ENCODE peak calls at places on chromosomes 2 and 18, in nine cellular contexts. A is MM.1S, Z is cardiac muscle cell, V is ovary, T is progenitor cell of endocrine pancreas, S is PC-9, P is suprapubic skin, Y is nephron progenitor cell, M is psoas muscle. F is an unnamed sample.

GRCh38 chr2:64222351-64222750 is 78.1 kb upstream of the PELI1 start:
- DNase-seq in A (no peak), Z (no peak), V (no peak), T (no peak), S (peak; percentile 66), P (no peak), Y (no peak), M (no peak), F (no peak)

GRCh38 chr2:31349160-31349559 is 65.4 kb downstream of the XDH start:
- DNase-seq in A (no peak), Z (no peak), V (no peak), T (no peak), S (no peak), P (no peak), Y (no peak), M (no peak), F (no peak)

GRCh38 chr2:239610457-239611221 is 209.8 kb upstream of the HDAC4 start:
- DNase-seq in A (no peak), Z (no peak), V (no peak), T (no peak), S (no peak), P (no peak), Y (no peak), M (no peak), F (no peak)

GRCh38 chr2:142300517-142300916 is 169.7 kb upstream of the LRP1B start:
- DNase-seq in A (no peak), Z (no peak), V (no peak), T (no peak), S (no peak), P (no peak), Y (no peak), M (no peak), F (no peak)

GRCh38 chr2:238929242-238930081 is 81.6 kb downstream of the TWIST2 start:
- DNase-seq in A (no peak), Z (no peak), V (peak; percentile 46), T (no peak), S (no peak), P (peak; percentile 87), Y (no peak), M (peak; percentile 76), F (no peak)

GRCh38 chr18:36327352-36328316 is 30.1 kb downstream of the FHOD3 start:
- DNase-seq in A (no peak), Z (no peak), V (no peak), T (no peak), S (no peak), P (no peak), Y (no peak), M (no peak), F (no peak)

GRCh38 chr2:218465987-218466633 is 47.2 kb downstream of the VIL1 start:
- DNase-seq in A (peak; percentile 17), Z (peak; percentile 2), V (no peak), T (no peak), S (no peak), P (no peak), Y (no peak), M (no peak), F (no peak)

GRCh38 chr2:226184940-226185575 is 614.6 kb downstream of the IRS1 start:
- DNase-seq in A (no peak), Z (no peak), V (peak; percentile 19), T (no peak), S (no peak), P (no peak), Y (no peak), M (no peak), F (no peak)

GRCh38 chr2:138829326-138829725 is 49.1 kb upstream of the NXPH2 start:
- DNase-seq in A (peak; percentile 78), Z (peak; percentile 84), V (peak; percentile 29), T (peak; percentile 43), S (no peak), P (no peak), Y (peak; percentile 73), M (no peak), F (no peak)

GRCh38 chr2:81260320-81260719 is 955.8 kb upstream of the LRRTM1 start:
- DNase-seq in A (no peak), Z (no peak), V (no peak), T (no peak), S (peak; percentile 62), P (no peak), Y (no peak), M (no peak), F (no peak)

GRCh38 chr2:81263989-81264388 is 959.4 kb upstream of the LRRTM1 start:
- DNase-seq in A (peak; percentile 42), Z (no peak), V (no peak), T (no peak), S (no peak), P (no peak), Y (no peak), M (no peak), F (no peak)

GRCh38 chr2:81266106-81266505 is 961.6 kb upstream of the LRRTM1 start:
- DNase-seq in A (peak; percentile 46), Z (peak; percentile 45), V (no peak), T (no peak), S (no peak), P (no peak), Y (peak; percentile 26), M (no peak), F (no peak)
- TF ChIP-seq CTCF in A (peak; percentile 47), Z (peak; percentile 3), V (no peak), T (peak; percentile 72), S (peak; percentile 56), P (no peak), Y (peak; percentile 62), M (no peak), F (no peak)

DNA sequence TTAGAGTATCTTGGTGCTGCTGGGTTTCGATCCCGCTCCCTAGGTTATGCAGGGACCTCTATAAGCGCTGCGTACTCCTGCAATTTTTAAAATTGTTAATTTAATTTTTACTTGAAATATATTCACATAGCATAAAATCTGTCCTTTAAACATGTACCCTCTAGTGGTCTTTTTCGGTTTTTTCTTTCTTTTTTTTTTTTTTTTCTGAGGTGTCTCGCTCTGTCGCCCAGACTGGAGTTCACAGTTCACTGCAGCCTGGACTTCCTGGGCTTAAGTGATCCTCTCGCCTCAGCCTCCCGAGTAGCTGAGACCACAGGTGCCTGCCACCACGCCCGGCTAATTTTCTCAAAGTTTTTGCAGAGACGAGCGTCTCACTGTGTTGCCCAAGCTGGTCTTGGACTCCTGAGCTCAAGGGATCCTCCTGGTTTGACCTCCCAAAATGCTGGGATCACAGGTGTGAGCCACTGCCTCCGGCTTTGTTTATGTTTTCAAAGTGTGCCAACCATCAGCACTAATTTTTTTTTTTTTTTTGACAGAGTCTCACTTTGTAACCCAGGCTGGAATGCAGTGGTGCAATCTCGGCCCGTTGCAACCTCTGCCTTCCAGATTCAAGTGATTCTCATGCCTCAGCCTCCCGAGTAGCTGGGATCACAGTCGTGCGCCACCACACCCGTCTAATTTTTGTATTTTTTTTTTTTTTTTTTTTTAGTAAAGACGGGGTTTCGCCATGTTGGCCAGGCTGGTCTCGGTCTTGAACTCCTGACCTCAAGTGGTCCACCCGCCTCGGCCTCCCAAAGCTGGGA is 585 bp upstream of the MOB1A start:
- DNase-seq in A (no peak), Z (no peak), V (peak; percentile 34), T (no peak), S (peak; percentile 44), P (no peak), Y (peak; percentile 20), M (no peak), F (no peak)
- TF ChIP-seq CTCF in A (peak; percentile 31), Z (peak; percentile 30), V (no peak), T (peak; percentile 68), S (peak; percentile 57), P (no peak), Y (peak; percentile 49), M (peak; percentile 43), F (no peak)

GRCh38 chr2:191171291-191171690 is 20.5 kb upstream of the STAT4 start:
- DNase-seq in A (no peak), Z (no peak), V (no peak), T (no peak), S (no peak), P (no peak), Y (no peak), M (no peak), F (no peak)
- TF ChIP-seq CTCF in A (no peak), Z (no peak), V (no peak), T (no peak), S (no peak), P (no peak), Y (no peak), M (no peak), F (no peak)

GRCh38 chr2:1839066-1839756 is 94.9 kb upstream of the PXDN start:
- DNase-seq in A (no peak), Z (no peak), V (no peak), T (no peak), S (no peak), P (no peak), Y (no peak), M (no peak), F (no peak)
- TF ChIP-seq CTCF in A (no peak), Z (no peak), V (no peak), T (peak; percentile 11), S (no peak), P (no peak), Y (peak; percentile 12), M (no peak), F (no peak)

DNA sequence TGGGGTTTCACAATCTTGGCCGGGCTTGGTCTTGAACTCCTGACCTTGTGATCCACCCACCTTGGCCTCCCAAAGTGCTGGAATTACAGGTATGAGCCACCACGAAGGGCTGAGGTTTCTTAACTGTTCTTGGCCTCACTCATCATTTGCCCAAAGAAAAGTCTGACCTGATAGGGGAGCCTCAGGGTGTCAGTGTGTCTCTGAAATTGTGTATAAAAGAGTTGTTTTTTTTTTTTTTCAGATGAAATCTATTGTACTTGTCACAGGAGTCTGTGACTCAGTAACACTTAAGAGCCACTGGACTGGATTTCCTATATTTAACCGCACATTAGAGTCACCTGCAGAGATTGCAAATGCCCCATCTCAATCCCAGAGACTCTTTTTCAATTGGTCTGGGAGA is 16.9 kb downstream of the PMAIP1 start:
- DNase-seq in A (no peak), Z (no peak), V (no peak), T (no peak), S (peak; percentile 94), P (no peak), Y (no peak), M (no peak), F (no peak)
- TF ChIP-seq CTCF in A (no peak), Z (no peak), V (no peak), T (no peak), S (no peak), P (no peak), Y (no peak), M (no peak), F (no peak)

GRCh38 chr2:127743477-127744026 is 42.3 kb downstream of the SFT2D3 start:
- DNase-seq in A (no peak), Z (no peak), V (no peak), T (no peak), S (no peak), P (no peak), Y (no peak), M (no peak), F (no peak)
- TF ChIP-seq CTCF in A (no peak), Z (no peak), V (no peak), T (peak; percentile 20), S (no peak), P (no peak), Y (no peak), M (peak; percentile 3), F (no peak)

GRCh38 chr2:59584958-59585357 is 968.5 kb downstream of the BCL11A start:
- DNase-seq in A (peak; percentile 45), Z (peak; percentile 56), V (no peak), T (no peak), S (no peak), P (no peak), Y (peak; percentile 14), M (no peak), F (no peak)
- TF ChIP-seq CTCF in A (peak; percentile 47), Z (no peak), V (no peak), T (peak; percentile 47), S (peak; percentile 28), P (no peak), Y (peak; percentile 30), M (no peak), F (no peak)